ENCODE peak calls at places on chromosomes 11 and 22, in seven cellular contexts. One of them, this sample, is unnamed.

GRCh38 chr22:37742374-37743092 is 45.7 kb downstream of the TRIOBP start:
- DNase-seq in cerebellar nuclear complex: no peak
- DNase-seq in activated naive CD8-positive, alpha-beta T cell treated with anti-CD3 and anti-CD28 coated beads for 36 hours: peak; percentile 34
- DNase-seq in activated CD4-positive, alpha-beta T cell treated with anti-CD3 and anti-CD28 coated beads for 1 hour: no peak
- DNase-seq in activated CD8-positive, alpha-beta T cell treated with anti-CD3 and anti-CD28 coated beads, Interleukin-2, amount 10 ng/mL, durations not matched to agents 7 days and 5 days: no peak
- DNase-seq in stomach: peak; percentile 70
- DNase-seq in KG1: no peak
- DNase-seq in this sample: no peak

GRCh38 chr11:125226701-125227100 is 62.1 kb downstream of the PKNOX2 start:
- DNase-seq in cerebellar nuclear complex: no peak
- DNase-seq in activated naive CD8-positive, alpha-beta T cell treated with anti-CD3 and anti-CD28 coated beads for 36 hours: no peak
- DNase-seq in activated CD4-positive, alpha-beta T cell treated with anti-CD3 and anti-CD28 coated beads for 1 hour: no peak
- DNase-seq in activated CD8-positive, alpha-beta T cell treated with anti-CD3 and anti-CD28 coated beads, Interleukin-2, amount 10 ng/mL, durations not matched to agents 7 days and 5 days: no peak
- DNase-seq in stomach: no peak
- DNase-seq in KG1: no peak
- DNase-seq in this sample: no peak

GRCh38 chr11:96341237-96342130 is 1.5 kb downstream of the MAML2 start:
- DNase-seq in cerebellar nuclear complex: no peak
- DNase-seq in activated naive CD8-positive, alpha-beta T cell treated with anti-CD3 and anti-CD28 coated beads for 36 hours: peak; percentile 75
- DNase-seq in activated CD4-positive, alpha-beta T cell treated with anti-CD3 and anti-CD28 coated beads for 1 hour: peak; percentile 47
- DNase-seq in activated CD8-positive, alpha-beta T cell treated with anti-CD3 and anti-CD28 coated beads, Interleukin-2, amount 10 ng/mL, durations not matched to agents 7 days and 5 days: peak; percentile 82
- DNase-seq in stomach: peak; percentile 60
- DNase-seq in KG1: no peak
- DNase-seq in this sample: peak; percentile 60

GRCh38 chr11:18731949-18732821 is 6.2 kb upstream of the IGSF22 start:
- DNase-seq in cerebellar nuclear complex: peak; percentile 4
- DNase-seq in activated naive CD8-positive, alpha-beta T cell treated with anti-CD3 and anti-CD28 coated beads for 36 hours: peak; percentile 63
- DNase-seq in activated CD4-positive, alpha-beta T cell treated with anti-CD3 and anti-CD28 coated beads for 1 hour: peak; percentile 52
- DNase-seq in activated CD8-positive, alpha-beta T cell treated with anti-CD3 and anti-CD28 coated beads, Interleukin-2, amount 10 ng/mL, durations not matched to agents 7 days and 5 days: peak; percentile 76
- DNase-seq in stomach: peak; percentile 63
- DNase-seq in KG1: peak; percentile 67
- DNase-seq in this sample: peak; percentile 64

GRCh38 chr11:130055637-130056036 is 14.1 kb upstream of the APLP2 start:
- DNase-seq in cerebellar nuclear complex: no peak
- DNase-seq in activated naive CD8-positive, alpha-beta T cell treated with anti-CD3 and anti-CD28 coated beads for 36 hours: no peak
- DNase-seq in activated CD4-positive, alpha-beta T cell treated with anti-CD3 and anti-CD28 coated beads for 1 hour: no peak
- DNase-seq in activated CD8-positive, alpha-beta T cell treated with anti-CD3 and anti-CD28 coated beads, Interleukin-2, amount 10 ng/mL, durations not matched to agents 7 days and 5 days: no peak
- DNase-seq in stomach: no peak
- DNase-seq in KG1: no peak
- DNase-seq in this sample: no peak

GRCh38 chr11:762421-763072 is 14.7 kb downstream of the GATD1 start:
- DNase-seq in cerebellar nuclear complex: peak; percentile 44
- DNase-seq in activated naive CD8-positive, alpha-beta T cell treated with anti-CD3 and anti-CD28 coated beads for 36 hours: no peak
- DNase-seq in activated CD4-positive, alpha-beta T cell treated with anti-CD3 and anti-CD28 coated beads for 1 hour: no peak
- DNase-seq in activated CD8-positive, alpha-beta T cell treated with anti-CD3 and anti-CD28 coated beads, Interleukin-2, amount 10 ng/mL, durations not matched to agents 7 days and 5 days: peak; percentile 42
- DNase-seq in stomach: peak; percentile 47
- DNase-seq in KG1: no peak
- DNase-seq in this sample: no peak

GRCh38 chr11:61892085-61892370 is 683 bp upstream of the FADS3 start:
- DNase-seq in cerebellar nuclear complex: no peak
- DNase-seq in activated naive CD8-positive, alpha-beta T cell treated with anti-CD3 and anti-CD28 coated beads for 36 hours: no peak
- DNase-seq in activated CD4-positive, alpha-beta T cell treated with anti-CD3 and anti-CD28 coated beads for 1 hour: no peak
- DNase-seq in activated CD8-positive, alpha-beta T cell treated with anti-CD3 and anti-CD28 coated beads, Interleukin-2, amount 10 ng/mL, durations not matched to agents 7 days and 5 days: no peak
- DNase-seq in stomach: no peak
- DNase-seq in KG1: no peak
- DNase-seq in this sample: no peak

GRCh38 chr22:39528080-39528661 is 4.4 kb downstream of the RPS19BP1 start:
- DNase-seq in cerebellar nuclear complex: no peak
- DNase-seq in activated naive CD8-positive, alpha-beta T cell treated with anti-CD3 and anti-CD28 coated beads for 36 hours: no peak
- DNase-seq in activated CD4-positive, alpha-beta T cell treated with anti-CD3 and anti-CD28 coated beads for 1 hour: no peak
- DNase-seq in activated CD8-positive, alpha-beta T cell treated with anti-CD3 and anti-CD28 coated beads, Interleukin-2, amount 10 ng/mL, durations not matched to agents 7 days and 5 days: no peak
- DNase-seq in stomach: no peak
- DNase-seq in KG1: no peak
- DNase-seq in this sample: no peak

GRCh38 chr11:74677131-74677530 is 54.1 kb downstream of the CHRDL2 start:
- DNase-seq in cerebellar nuclear complex: no peak
- DNase-seq in activated naive CD8-positive, alpha-beta T cell treated with anti-CD3 and anti-CD28 coated beads for 36 hours: no peak
- DNase-seq in activated CD4-positive, alpha-beta T cell treated with anti-CD3 and anti-CD28 coated beads for 1 hour: no peak
- DNase-seq in activated CD8-positive, alpha-beta T cell treated with anti-CD3 and anti-CD28 coated beads, Interleukin-2, amount 10 ng/mL, durations not matched to agents 7 days and 5 days: no peak
- DNase-seq in stomach: peak; percentile 1
- DNase-seq in KG1: no peak
- DNase-seq in this sample: peak; percentile 7

GRCh38 chr22:46569055-46569847 is 31.8 kb upstream of the CELSR1 start:
- DNase-seq in cerebellar nuclear complex: no peak
- DNase-seq in activated naive CD8-positive, alpha-beta T cell treated with anti-CD3 and anti-CD28 coated beads for 36 hours: no peak
- DNase-seq in activated CD4-positive, alpha-beta T cell treated with anti-CD3 and anti-CD28 coated beads for 1 hour: no peak
- DNase-seq in activated CD8-positive, alpha-beta T cell treated with anti-CD3 and anti-CD28 coated beads, Interleukin-2, amount 10 ng/mL, durations not matched to agents 7 days and 5 days: no peak
- DNase-seq in stomach: no peak
- DNase-seq in KG1: no peak
- DNase-seq in this sample: no peak

GRCh38 chr22:46336119-46337078 is 885 bp downstream of the TRMU start:
- DNase-seq in cerebellar nuclear complex: no peak
- DNase-seq in activated naive CD8-positive, alpha-beta T cell treated with anti-CD3 and anti-CD28 coated beads for 36 hours: peak; percentile 14
- DNase-seq in activated CD4-positive, alpha-beta T cell treated with anti-CD3 and anti-CD28 coated beads for 1 hour: no peak
- DNase-seq in activated CD8-positive, alpha-beta T cell treated with anti-CD3 and anti-CD28 coated beads, Interleukin-2, amount 10 ng/mL, durations not matched to agents 7 days and 5 days: peak; percentile 35
- DNase-seq in stomach: peak; percentile 32
- DNase-seq in KG1: no peak
- DNase-seq in this sample: no peak

GRCh38 chr11:47355283-47356128 is 3.0 kb upstream of the MYBPC3 start:
- DNase-seq in cerebellar nuclear complex: peak; percentile 83
- DNase-seq in activated naive CD8-positive, alpha-beta T cell treated with anti-CD3 and anti-CD28 coated beads for 36 hours: peak; percentile 52
- DNase-seq in activated CD4-positive, alpha-beta T cell treated with anti-CD3 and anti-CD28 coated beads for 1 hour: no peak
- DNase-seq in activated CD8-positive, alpha-beta T cell treated with anti-CD3 and anti-CD28 coated beads, Interleukin-2, amount 10 ng/mL, durations not matched to agents 7 days and 5 days: peak; percentile 48
- DNase-seq in stomach: peak; percentile 97
- DNase-seq in KG1: no peak
- DNase-seq in this sample: no peak

GRCh38 chr22:24525416-24526037 is 29.4 kb downstream of the GUCD1 start:
- DNase-seq in cerebellar nuclear complex: peak; percentile 28
- DNase-seq in activated naive CD8-positive, alpha-beta T cell treated with anti-CD3 and anti-CD28 coated beads for 36 hours: peak; percentile 77
- DNase-seq in activated CD4-positive, alpha-beta T cell treated with anti-CD3 and anti-CD28 coated beads for 1 hour: peak; percentile 66
- DNase-seq in activated CD8-positive, alpha-beta T cell treated with anti-CD3 and anti-CD28 coated beads, Interleukin-2, amount 10 ng/mL, durations not matched to agents 7 days and 5 days: peak; percentile 91
- DNase-seq in stomach: peak; percentile 78
- DNase-seq in KG1: peak; percentile 77
- DNase-seq in this sample: peak; percentile 70

GRCh38 chr11:41099654-41100053 is 359.8 kb downstream of the LRRC4C start:
- DNase-seq in cerebellar nuclear complex: no peak
- DNase-seq in activated naive CD8-positive, alpha-beta T cell treated with anti-CD3 and anti-CD28 coated beads for 36 hours: no peak
- DNase-seq in activated CD4-positive, alpha-beta T cell treated with anti-CD3 and anti-CD28 coated beads for 1 hour: no peak
- DNase-seq in activated CD8-positive, alpha-beta T cell treated with anti-CD3 and anti-CD28 coated beads, Interleukin-2, amount 10 ng/mL, durations not matched to agents 7 days and 5 days: no peak
- DNase-seq in stomach: no peak
- DNase-seq in KG1: no peak
- DNase-seq in this sample: no peak